ENCODE peak calls at places on chromosome 18, in nine cellular contexts. F is activated CD4-positive, alpha-beta T cell treated with anti-CD3 and anti-CD28 coated beads, Interleukin-2, amount 50 U/mL, for 1 hour; Z is suprapubic skin; W is RPMI8226; E is stimulated activated CD4-positive, alpha-beta T cell treated with anti-CD3 and anti-CD28 coated beads, Interleukin-4, amount 100 ng/mL, for 24 hours; P is neural crest cell; N is OCI-LY7; J is hippocampal formation; Y is astrocyte of the spinal cord. C is an unnamed sample.
A peak's percentile ranks its signal among the peaks of the same experiment; 100 is the strongest.

GRCh38 chr18:22186484-22186971 is 17.1 kb downstream of the GATA6 start:
- DNase-seq in F (no peak), Z (no peak), W (no peak), E (no peak), P (no peak), N (no peak), J (no peak), Y (no peak), C (no peak)

GRCh38 chr18:49893036-49893435 is 79.7 kb upstream of the ACAA2 start:
- DNase-seq in F (no peak), Z (no peak), W (no peak), E (no peak), P (no peak), N (no peak), J (no peak), Y (no peak), C (no peak)

GRCh38 chr18:39455300-39455699 is 1889.7 kb upstream of the CELF4 start:
- DNase-seq in F (no peak), Z (no peak), W (no peak), E (no peak), P (no peak), N (no peak), J (no peak), Y (peak; percentile 65), C (no peak)

GRCh38 chr18:61824733-61825363 is 68.0 kb downstream of the RNF152 start:
- DNase-seq in F (no peak), Z (no peak), W (no peak), E (no peak), P (no peak), N (no peak), J (no peak), Y (peak; percentile 12), C (no peak)

GRCh38 chr18:41444943-41445342 is 510.1 kb upstream of the PIK3C3 start:
- DNase-seq in F (no peak), Z (no peak), W (no peak), E (no peak), P (no peak), N (no peak), J (no peak), Y (no peak), C (no peak)

GRCh38 chr18:21369146-21369545 is 127.1 kb downstream of the GREB1L start:
- DNase-seq in F (no peak), Z (no peak), W (no peak), E (no peak), P (no peak), N (no peak), J (no peak), Y (no peak), C (no peak)

GRCh38 chr18:7637269-7637668 is 70.2 kb downstream of the PTPRM start:
- DNase-seq in F (no peak), Z (no peak), W (no peak), E (no peak), P (no peak), N (no peak), J (no peak), Y (no peak), C (no peak)

GRCh38 chr18:36420826-36421225 is 123.3 kb downstream of the FHOD3 start:
- DNase-seq in F (no peak), Z (no peak), W (no peak), E (no peak), P (no peak), N (no peak), J (no peak), Y (peak; percentile 12), C (no peak)

GRCh38 chr18:13649397-13650252 is 76.7 kb downstream of the FAM210A start:
- DNase-seq in F (no peak), Z (no peak), W (no peak), E (no peak), P (no peak), N (no peak), J (no peak), Y (no peak), C (no peak)

GRCh38 chr18:46264255-46264654 is 160.1 kb downstream of the HAUS1 start:
- DNase-seq in F (no peak), Z (no peak), W (no peak), E (no peak), P (no peak), N (no peak), J (no peak), Y (peak; percentile 83), C (peak; percentile 42)

GRCh38 chr18:58856881-58857280 is 7.8 kb upstream of the ZNF532 start:
- DNase-seq in F (no peak), Z (no peak), W (no peak), E (no peak), P (no peak), N (no peak), J (no peak), Y (no peak), C (no peak)

GRCh38 chr18:21458322-21458721 is 142.2 kb downstream of the ESCO1 start:
- DNase-seq in F (no peak), Z (no peak), W (no peak), E (no peak), P (no peak), N (no peak), J (no peak), Y (no peak), C (no peak)

GRCh38 chr18:13558132-13558531 is 168.2 kb downstream of the FAM210A start:
- DNase-seq in F (peak; percentile 19), Z (no peak), W (peak; percentile 36), E (peak; percentile 44), P (peak; percentile 31), N (peak; percentile 84), J (peak; percentile 80), Y (peak; percentile 33), C (peak; percentile 30)

GRCh38 chr18:29185801-29186200 is 1008.9 kb upstream of the CDH2 start:
- DNase-seq in F (no peak), Z (no peak), W (no peak), E (no peak), P (no peak), N (no peak), J (no peak), Y (no peak), C (no peak)

GRCh38 chr18:27994571-27994970 is 182.4 kb downstream of the CDH2 start:
- DNase-seq in F (no peak), Z (no peak), W (no peak), E (no peak), P (no peak), N (no peak), J (no peak), Y (no peak), C (no peak)

GRCh38 chr18:24112874-24113615 is 25.8 kb upstream of the CABYR start:
- DNase-seq in F (no peak), Z (no peak), W (no peak), E (no peak), P (no peak), N (no peak), J (no peak), Y (peak; percentile 71), C (no peak)

GRCh38 chr18:3773303-3773702 is 323.3 kb downstream of the TGIF1 start:
- DNase-seq in F (no peak), Z (no peak), W (no peak), E (no peak), P (no peak), N (no peak), J (no peak), Y (no peak), C (no peak)

C was measured in neuronal stem cell.